ENCODE peak calls at places on chromosomes 4 and X, in five cellular contexts. F is nephron progenitor cell; L is activated CD4-positive, alpha-beta T cell treated with anti-CD3 and anti-CD28 coated beads for 24 hours; J is dermis blood vessel endothelial cell; G is HFF-Myc. B is an unnamed sample.

GRCh38 chr4:139207873-139208403 is 30.9 kb upstream of the ELF2 start:
- DNase-seq in J (no peak), L (no peak), G (no peak), F (no peak), B (no peak)

GRCh38 chr4:81827568-81828202 is 356.0 kb upstream of the RASGEF1B start:
- DNase-seq in L (peak), G (no peak), F (no peak), J (no peak), B (no peak)

GRCh38 chr4:186400676-186401075 is 134.7 kb downstream of the F11 start:
- DNase-seq in G (no peak), J (peak), L (no peak), F (no peak), B (no peak)

GRCh38 chr4:110164251-110164650 is 34.2 kb downstream of the ELOVL6 start:
- DNase-seq in G (no peak), F (no peak), L (no peak), J (no peak), B (no peak)

GRCh38 chrX:41043950-41044349 is 41.3 kb upstream of the USP9X start:
- DNase-seq in G (no peak), F (no peak), J (peak), L (no peak), B (no peak)

GRCh38 chr4:41991916-41992767 is 1.8 kb downstream of the SLC30A9 start:
- DNase-seq in G (no peak), F (no peak), L (no peak), J (peak), B (no peak)

GRCh38 chr4:5165419-5166369 is 114.4 kb downstream of the STK32B start:
- DNase-seq in G (peak), J (peak), L (no peak), F (no peak), B (no peak)

GRCh38 chr4:56080384-56080783 is 131.6 kb downstream of the CEP135 start:
- DNase-seq in G (no peak), J (no peak), F (no peak), L (no peak), B (no peak)

GRCh38 chrX:119041175-119041574 is 31.6 kb upstream of the CT47C1 start:
- DNase-seq in J (peak), G (peak), F (no peak), L (no peak), B (no peak)

B was measured in H7.